ENCODE peak calls at places on chromosomes 6 and 20, in five cellular contexts. Z, N, E, D and U are unnamed samples.
A peak's percentile ranks its signal among the peaks of the same experiment; 100 is the strongest.

GRCh38 chr6:82040405-82041221 is 206.9 kb downstream of the IBTK start:
- DNase-seq in Z (no peak), N (no peak), E (peak; percentile 35), D (peak; percentile 40), U (peak; percentile 6)

GRCh38 chr6:21767891-21768659 is 174.5 kb downstream of the SOX4 start:
- DNase-seq in Z (no peak), N (no peak), E (no peak), D (no peak), U (peak; percentile 45)

GRCh38 chr6:73739097-73739496 is 43.1 kb downstream of the CD109 start:
- DNase-seq in Z (no peak), N (peak; percentile 22), E (no peak), D (peak; percentile 29), U (peak; percentile 76)

GRCh38 chr6:137093183-137094069 is 48.7 kb upstream of the IL20RA start:
- DNase-seq in Z (no peak), N (no peak), E (no peak), D (no peak), U (no peak)

GRCh38 chr6:12636336-12636735 is 80.2 kb upstream of the PHACTR1 start:
- DNase-seq in Z (no peak), N (no peak), E (no peak), D (no peak), U (no peak)

GRCh38 chr6:28657756-28658465 is 132.2 kb downstream of the GPX5 start:
- DNase-seq in Z (no peak), N (no peak), E (peak; percentile 59), D (peak; percentile 24), U (peak; percentile 58)

GRCh38 chr6:156618600-156619205 is 158.5 kb upstream of the ARID1B start:
- DNase-seq in Z (no peak), N (no peak), E (no peak), D (no peak), U (no peak)

GRCh38 chr6:170049641-170050491 is 241.0 kb downstream of the DLL1 start:
- DNase-seq in Z (peak; percentile 63), N (no peak), E (peak; percentile 72), D (no peak), U (no peak)

GRCh38 chr6:113481910-113482309 is 375.2 kb upstream of the MARCKS start:
- DNase-seq in Z (no peak), N (no peak), E (no peak), D (no peak), U (no peak)

GRCh38 chr6:106562001-106562400 is 67.3 kb downstream of the RTN4IP1 start:
- DNase-seq in Z (no peak), N (no peak), E (no peak), D (no peak), U (no peak)

GRCh38 chr6:46734867-46735719 is at the start of gene PLA2G7:
- DNase-seq in Z (peak; percentile 73), N (no peak), E (no peak), D (no peak), U (peak; percentile 6)

GRCh38 chr6:1770435-1770843 is 160.7 kb downstream of the FOXC1 start:
- DNase-seq in Z (no peak), N (no peak), E (no peak), D (no peak), U (peak; percentile 65)

GRCh38 chr6:165843121-165843520 is 180.1 kb upstream of the PDE10A start:
- DNase-seq in Z (no peak), N (no peak), E (peak; percentile 53), D (no peak), U (no peak)

GRCh38 chr20:62202083-62202395 is 18.0 kb downstream of the HRH3 start:
- DNase-seq in Z (no peak), N (no peak), E (no peak), D (no peak), U (no peak)

GRCh38 chr6:20589266-20589665 is 55.0 kb downstream of the CDKAL1 start:
- DNase-seq in Z (no peak), N (peak; percentile 86), E (no peak), D (no peak), U (no peak)

GRCh38 chr20:48523191-48523757 is 304.5 kb downstream of the PREX1 start:
- DNase-seq in Z (no peak), N (peak; percentile 43), E (no peak), D (no peak), U (peak; percentile 64)

GRCh38 chr6:115302731-115303130 is 758.0 kb downstream of the FRK start:
- DNase-seq in Z (no peak), N (no peak), E (no peak), D (no peak), U (no peak)

GRCh38 chr6:23510778-23511510 is 615.1 kb upstream of the NRSN1 start:
- DNase-seq in Z (no peak), N (no peak), E (no peak), D (no peak), U (no peak)

GRCh38 chr20:44137210-44137781 is 49.7 kb downstream of the JPH2 start:
- DNase-seq in Z (no peak), N (no peak), E (no peak), D (no peak), U (peak; percentile 28)

GRCh38 chr6:33172307-33173227 is 19.7 kb downstream of the COL11A2 start:
- DNase-seq in Z (no peak), N (no peak), E (no peak), D (no peak), U (no peak)

GRCh38 chr20:23668477-23668951 is 20.3 kb downstream of the CST4 start:
- DNase-seq in Z (no peak), N (peak; percentile 23), E (peak; percentile 60), D (peak; percentile 59), U (peak; percentile 31)